ENCODE peak calls at places on chromosome 19, in eight cellular contexts. W is spleen, I is gastrocnemius medialis, T is colonic mucosa, K is HCT116, D is tibial nerve, X is ovary, J is heart left ventricle. P is an unnamed sample. For H3K4me1, the result is how much of the 10 kb centered on the place peaks cover.

GRCh38 chr19:53982611-53983010 is 8.8 kb upstream of the CACNG6 start:
- DNase-seq in T (peak), K (no peak), X (no peak), I (peak), W (peak), D (no peak), J (peak), P (no peak)

GRCh38 chr19:13163609-13164364 is 13.6 kb downstream of the IER2 start:
- DNase-seq in I (peak), K (no peak), J (peak), X (peak), D (peak), T (peak), W (peak), P (peak)

GRCh38 chr19:21117041-21117907 is 24.6 kb upstream of the ZNF431 start:
- DNase-seq in W (no peak), D (no peak), I (no peak), K (no peak), X (no peak), T (no peak), J (no peak), P (no peak)

GRCh38 chr19:19275166-19275565 is 2.1 kb upstream of the TM6SF2 start:
- DNase-seq in K (no peak), X (no peak), T (no peak), W (no peak), J (no peak), I (no peak), D (no peak), P (no peak)

GRCh38 chr19:3969435-3970312 is 1.2 kb downstream of the DAPK3 start:
- DNase-seq in D (no peak), K (no peak), T (no peak), I (peak), W (no peak), X (peak), J (no peak), P (peak)

GRCh38 chr19:10344780-10345179 is 5.4 kb upstream of the ICAM3 start:
- DNase-seq in J (no peak), T (no peak), D (no peak), K (no peak), I (no peak), X (no peak), W (no peak), P (no peak)

GRCh38 chr19:46490774-46491173 is 4.9 kb downstream of the PNMA8B start:
- DNase-seq in D (no peak), J (no peak), X (no peak), T (no peak), K (no peak), I (no peak), W (no peak), P (no peak)

GRCh38 chr19:6743714-6744380 is 4.4 kb downstream of the TRIP10 start:
- DNase-seq in X (no peak), J (no peak), D (no peak), I (no peak), K (no peak), T (no peak), W (no peak), P (no peak)

GRCh38 chr19:42199440-42200115 is 17.9 kb downstream of the DEDD2 start:
- DNase-seq in T (no peak), X (no peak), I (peak), K (no peak), D (no peak), J (peak), W (peak), P (no peak)

GRCh38 chr19:29549105-29550070 is 23.6 kb downstream of the VSTM2B start:
- DNase-seq in K (no peak), W (peak), D (no peak), I (no peak), T (no peak), J (no peak), X (no peak), P (peak)

GRCh38 chr19:12647490-12648071 is 19.0 kb downstream of the MAN2B1 start:
- DNase-seq in T (peak), W (peak), J (no peak), K (no peak), X (peak), D (peak), I (peak), P (no peak)

GRCh38 chr19:35569281-35569781 is 5.9 kb upstream of the ATP4A start:
- DNase-seq in J (no peak), X (no peak), D (no peak), T (no peak), W (no peak), I (no peak), K (no peak), P (no peak)

GRCh38 chr19:8185343-8186068 is 23.7 kb upstream of the CERS4 start:
- DNase-seq in D (no peak), X (no peak), I (no peak), J (no peak), T (no peak), K (no peak), W (no peak), P (no peak)

GRCh38 chr19:19403373-19403901 is 2.0 kb upstream of the GATAD2A start:
- DNase-seq in J (no peak), K (no peak), X (no peak), D (no peak), W (peak), T (no peak), I (peak), P (peak)

GRCh38 chr19:1362385-1363257 is 21.1 kb upstream of the NDUFS7 start:
- DNase-seq in W (no peak), J (no peak), I (no peak), X (no peak), T (no peak), D (no peak), K (no peak), P (no peak)

GRCh38 chr19:1361601-1362384 is 21.9 kb upstream of the NDUFS7 start:
- DNase-seq in W (no peak), X (no peak), D (no peak), J (no peak), I (no peak), T (no peak), K (no peak), P (peak)

GRCh38 chr19:1363599-1363998 is 20.1 kb upstream of the NDUFS7 start:
- DNase-seq in D (no peak), K (no peak), T (no peak), I (no peak), J (no peak), X (no peak), W (no peak), P (no peak)

GRCh38 chr19:1360126-1360817 is 23.4 kb upstream of the NDUFS7 start:
- DNase-seq in J (no peak), X (no peak), T (no peak), I (no peak), K (no peak), W (no peak), D (no peak), P (no peak)

GRCh38 chr19:1360818-1361461 is 22.8 kb upstream of the NDUFS7 start:
- DNase-seq in D (peak), X (peak), T (no peak), I (no peak), W (no peak), J (peak), K (no peak), P (peak)
- H3K4me1 ChIP-seq in D (under half), X (under half), T (under half), I (under half), W (half or more), J (under half), K (under half), P (under half)

DNA sequence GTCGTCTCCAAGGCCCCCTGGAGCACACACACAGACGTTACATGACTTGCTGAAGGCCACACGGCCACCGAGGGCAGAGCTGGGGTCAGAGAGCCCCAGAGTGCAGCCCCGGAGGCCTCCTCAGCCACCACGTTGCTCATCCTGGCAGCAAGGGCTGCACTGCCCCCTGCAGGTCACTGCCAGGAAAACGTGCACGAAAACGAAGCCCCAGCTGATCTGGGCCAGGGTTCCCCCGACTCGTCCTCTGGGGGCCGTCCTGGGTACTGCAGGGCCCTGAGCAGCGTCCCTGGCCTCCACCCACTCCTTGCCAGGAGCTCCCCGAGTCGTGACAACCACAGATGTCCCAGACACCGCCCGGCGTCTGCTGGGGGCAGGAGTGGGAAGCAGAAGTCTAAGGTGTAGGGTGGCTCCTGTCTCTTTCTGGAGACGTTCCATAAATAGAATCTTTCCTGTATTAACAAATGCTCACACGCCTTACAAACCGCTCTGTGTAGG is 3.4 kb downstream of the TPGS1 start:
- DNase-seq in W (peak), J (peak), I (peak), T (peak), X (peak), K (peak), D (no peak), P (peak)
- H3K27ac ChIP-seq in W (peak), J (peak), I (peak), T (peak), X (no peak), K (peak), D (no peak), P (no peak)

DNA sequence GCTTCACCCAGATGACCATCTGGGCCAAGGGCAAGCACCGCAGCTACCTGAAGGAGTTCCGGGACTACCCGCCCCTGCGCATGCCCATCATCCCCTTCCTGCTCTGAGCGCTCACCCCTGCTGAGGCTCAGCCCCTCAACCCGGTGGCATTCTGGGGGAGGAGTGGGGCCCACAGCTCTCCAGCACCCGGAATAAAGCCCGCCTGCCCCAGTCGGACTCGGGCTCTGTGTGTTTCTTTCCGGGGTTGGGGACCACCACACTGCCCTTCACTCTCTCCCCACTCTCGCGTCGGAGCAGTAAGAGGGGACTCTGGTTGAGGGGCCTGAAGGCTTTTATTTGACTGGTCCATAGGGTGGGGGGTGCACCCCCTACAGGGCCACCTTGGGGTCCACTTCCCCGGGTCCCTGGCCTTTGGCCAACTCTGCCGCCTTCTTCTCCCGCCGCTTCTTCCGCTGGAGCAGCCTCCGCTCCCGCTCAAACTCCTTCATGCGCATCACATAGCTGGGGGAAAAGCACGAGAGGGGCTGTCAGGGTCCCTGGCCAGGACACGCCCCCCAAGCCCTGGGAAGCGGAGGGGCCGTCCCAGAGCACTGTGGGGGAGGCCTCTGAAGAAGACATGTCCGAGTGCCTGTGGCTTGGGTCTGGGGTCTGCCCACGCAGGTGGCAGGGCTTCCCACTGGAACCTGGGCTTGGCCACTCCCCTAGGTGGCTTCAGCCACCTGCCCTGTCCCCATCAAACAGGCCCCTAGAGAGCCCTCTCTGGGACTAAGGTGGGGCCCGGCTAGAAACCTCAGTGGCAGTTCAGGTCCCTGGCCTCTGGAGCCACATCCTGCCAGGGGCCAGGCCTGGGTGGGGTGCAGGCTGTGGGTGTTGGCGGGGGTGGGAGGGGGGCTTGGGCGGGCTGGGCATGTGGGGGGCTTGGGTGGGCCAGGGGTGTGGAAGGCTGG is 5.8 kb downstream of the NDUFB7 start:
- DNase-seq in D (no peak), W (no peak), I (no peak), K (no peak), T (no peak), X (no peak), J (no peak), P (no peak)
- H3K4me1 ChIP-seq in D (under half), W (half or more), I (under half), K (under half), T (under half), X (under half), J (under half), P (under half)

DNA sequence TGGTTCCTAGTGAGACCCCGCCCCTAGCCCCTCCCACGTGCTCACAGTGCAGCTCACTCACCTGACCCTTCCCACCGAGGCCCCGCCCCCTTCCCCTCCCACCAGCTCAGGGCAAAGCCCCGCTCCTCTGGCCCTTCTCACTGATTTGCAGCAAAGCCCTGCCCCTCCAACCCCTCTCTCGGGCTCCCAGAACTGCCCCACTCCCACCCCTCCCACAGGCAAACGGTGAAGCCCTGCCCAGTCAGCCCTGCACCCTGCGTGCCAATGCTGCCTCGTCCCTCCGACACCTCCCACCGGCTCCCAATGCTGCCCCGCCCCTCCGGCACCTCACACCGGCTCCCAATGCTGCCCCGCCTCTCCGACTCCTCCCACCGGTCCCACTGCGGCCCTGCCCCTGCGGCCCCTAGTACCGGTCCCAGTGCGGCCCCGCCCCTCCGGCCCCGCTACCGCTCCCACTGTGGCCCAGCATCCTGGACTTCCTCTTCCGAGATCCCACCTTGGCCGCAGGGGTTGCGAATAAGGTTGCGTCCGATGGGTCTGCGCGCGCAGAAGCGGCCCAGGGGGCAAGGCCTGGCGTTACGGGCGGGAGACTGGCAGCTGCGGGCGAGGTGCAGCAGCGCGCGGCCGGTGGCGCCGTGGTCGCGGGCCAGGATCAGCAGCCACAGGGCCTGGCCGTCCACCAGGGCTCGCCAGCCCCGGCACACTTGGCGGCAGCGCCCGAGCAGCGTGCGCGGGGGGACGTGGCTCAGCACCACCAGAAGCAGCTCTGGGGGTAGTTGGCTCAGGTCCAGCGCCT is 783 bp downstream of the FBXO27 start:
- DNase-seq in K (peak), J (peak), T (peak), I (peak), X (peak), W (peak), D (peak), P (peak)
- H3K27ac ChIP-seq in K (peak), J (peak), T (no peak), I (no peak), X (peak), W (no peak), D (peak), P (no peak)

DNA sequence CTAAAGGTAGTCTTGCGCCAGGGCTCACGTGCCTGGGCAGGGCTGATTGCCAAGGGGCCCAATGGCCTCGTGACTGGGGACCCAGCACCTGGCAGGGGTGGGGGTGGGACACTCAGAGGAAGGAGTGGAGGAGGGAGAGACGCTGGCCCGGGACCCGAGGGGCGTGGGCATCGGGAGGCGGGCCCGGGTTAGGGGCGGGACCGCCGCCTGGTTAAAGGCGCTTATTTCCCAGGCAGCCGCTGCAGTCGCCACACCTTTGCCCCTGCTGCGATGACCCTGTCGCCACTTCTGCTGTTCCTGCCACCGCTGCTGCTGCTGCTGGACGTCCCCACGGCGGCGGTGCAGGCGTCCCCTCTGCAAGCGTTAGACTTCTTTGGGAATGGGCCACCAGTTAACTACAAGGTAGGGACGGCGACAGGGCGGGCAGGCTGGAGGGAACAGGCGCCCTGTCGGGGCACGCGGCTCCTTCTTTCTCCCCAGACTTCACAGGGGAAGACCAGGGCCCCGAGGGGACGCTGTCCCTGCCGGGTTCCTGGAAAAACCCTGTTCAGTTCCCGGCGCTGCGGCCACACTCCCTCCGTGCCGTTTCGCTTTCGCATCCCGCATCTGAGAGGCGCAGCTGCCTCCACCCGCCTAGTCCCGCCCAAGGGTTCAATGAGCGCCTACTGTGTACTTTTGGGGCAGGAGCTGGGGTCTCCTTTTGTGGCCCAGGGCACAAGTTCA is at the start of gene IFI30:
- DNase-seq in K (no peak), J (peak), D (peak), X (peak), I (peak), T (peak), W (peak), P (no peak)
- H3K4me1 ChIP-seq in K (under half), J (under half), D (under half), X (under half), I (under half), T (under half), W (half or more), P (under half)

DNA sequence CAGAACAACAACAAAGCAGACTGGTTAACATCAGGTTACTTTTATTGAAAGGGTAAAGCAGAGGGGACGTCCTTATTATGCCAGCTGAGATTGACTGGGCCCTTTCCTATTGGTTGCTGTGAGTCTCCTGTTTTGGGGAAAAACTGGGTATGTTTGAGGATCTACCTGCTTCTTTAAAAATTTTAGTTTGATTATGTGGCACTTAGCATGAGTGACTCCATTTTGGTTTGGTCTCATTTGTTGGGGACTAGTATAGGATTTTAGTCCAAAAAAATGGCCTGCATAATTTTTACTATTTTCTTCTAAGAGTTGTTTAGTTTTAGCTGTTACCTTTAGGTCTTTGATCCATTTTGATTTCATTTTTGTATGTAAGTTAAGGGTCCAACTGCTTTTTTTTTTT is 14.4 kb downstream of the ZNF627 start:
- DNase-seq in I (no peak), J (no peak), W (no peak), D (no peak), K (no peak), X (no peak), T (no peak), P (no peak)
- H3K27ac ChIP-seq in I (no peak), J (no peak), W (no peak), D (no peak), K (no peak), X (no peak), T (no peak), P (no peak)

GRCh38 chr19:43620061-43621001 is 902 bp upstream of the ZNF428 start:
- DNase-seq in D (no peak), I (no peak), K (no peak), W (no peak), X (no peak), J (no peak), T (no peak), P (no peak)
- H3K4me1 ChIP-seq in D (under half), I (under half), K (under half), W (under half), X (under half), J (under half), T (under half), P (under half)

GRCh38 chr19:5133986-5134595 is 165.2 kb downstream of the KDM4B start:
- DNase-seq in J (no peak), K (no peak), X (no peak), D (no peak), I (no peak), W (no peak), T (no peak), P (no peak)
- H3K27ac ChIP-seq in J (no peak), K (no peak), X (no peak), D (no peak), I (no peak), W (peak), T (no peak), P (no peak)

P was measured in SJSA1.